ENCODE peak calls at places on chromosome 11, in five cellular contexts. J is heart left ventricle; M is astrocyte; O is CD4-positive, CD25-positive, alpha-beta regulatory T cell; A is vagina. K is an unnamed sample.

GRCh38 chr11:64745523-64746328 is 1.8 kb upstream of the RASGRP2 start:
- DNase-seq in A (no peak), J (peak), O (peak), M (peak), K (peak)

GRCh38 chr11:76744186-76745058 is 38.7 kb upstream of the TSKU start:
- DNase-seq in J (no peak), A (no peak), O (no peak), M (no peak), K (no peak)

GRCh38 chr11:36469881-36470802 is 39.9 kb downstream of the TRAF6 start:
- DNase-seq in O (no peak), A (no peak), J (no peak), M (peak), K (no peak)

GRCh38 chr11:116691779-116692178 is 81.0 kb downstream of the BUD13 start:
- DNase-seq in J (no peak), A (peak), O (peak), M (no peak), K (no peak)

GRCh38 chr11:1503708-1504104 is 17.1 kb upstream of the MOB2 start:
- DNase-seq in M (no peak), O (no peak), A (no peak), J (peak), K (no peak)

GRCh38 chr11:36131719-36132349 is 157.4 kb downstream of the COMMD9 start:
- DNase-seq in J (peak), O (peak), A (no peak), M (no peak), K (no peak)

GRCh38 chr11:121163658-121164308 is 62.7 kb downstream of the TECTA start:
- DNase-seq in M (no peak), O (no peak), J (no peak), A (no peak), K (no peak)

GRCh38 chr11:2129323-2129698 is 9.9 kb downstream of the IGF2 start:
- DNase-seq in A (no peak), J (no peak), M (no peak), O (no peak), K (no peak)

GRCh38 chr11:74138572-74138971 is 32.2 kb downstream of the C2CD3 start:
- DNase-seq in A (no peak), M (peak), O (no peak), J (peak), K (no peak)

GRCh38 chr11:61747389-61748285 is 4.8 kb upstream of the MYRF start:
- DNase-seq in J (peak), M (peak), O (peak), A (no peak), K (no peak)

GRCh38 chr11:74023291-74023690 is 14.4 kb upstream of the UCP3 start:
- DNase-seq in J (no peak), A (no peak), M (no peak), O (no peak), K (no peak)

GRCh38 chr11:16358726-16359125 is 2.4 kb upstream of the SOX6 start:
- DNase-seq in J (no peak), A (no peak), M (no peak), O (no peak), K (no peak)

GRCh38 chr11:126163074-126163700 is 48.3 kb downstream of the RPUSD4 start:
- DNase-seq in O (no peak), M (peak), A (no peak), J (no peak), K (no peak)

GRCh38 chr11:65870706-65871681 is 1.6 kb downstream of the EFEMP2 start:
- DNase-seq in M (no peak), A (no peak), J (peak), O (no peak), K (no peak)

GRCh38 chr11:33970984-33971466 is 79.1 kb upstream of the LMO2 start:
- DNase-seq in J (peak), M (peak), A (no peak), O (peak), K (no peak)

DNA sequence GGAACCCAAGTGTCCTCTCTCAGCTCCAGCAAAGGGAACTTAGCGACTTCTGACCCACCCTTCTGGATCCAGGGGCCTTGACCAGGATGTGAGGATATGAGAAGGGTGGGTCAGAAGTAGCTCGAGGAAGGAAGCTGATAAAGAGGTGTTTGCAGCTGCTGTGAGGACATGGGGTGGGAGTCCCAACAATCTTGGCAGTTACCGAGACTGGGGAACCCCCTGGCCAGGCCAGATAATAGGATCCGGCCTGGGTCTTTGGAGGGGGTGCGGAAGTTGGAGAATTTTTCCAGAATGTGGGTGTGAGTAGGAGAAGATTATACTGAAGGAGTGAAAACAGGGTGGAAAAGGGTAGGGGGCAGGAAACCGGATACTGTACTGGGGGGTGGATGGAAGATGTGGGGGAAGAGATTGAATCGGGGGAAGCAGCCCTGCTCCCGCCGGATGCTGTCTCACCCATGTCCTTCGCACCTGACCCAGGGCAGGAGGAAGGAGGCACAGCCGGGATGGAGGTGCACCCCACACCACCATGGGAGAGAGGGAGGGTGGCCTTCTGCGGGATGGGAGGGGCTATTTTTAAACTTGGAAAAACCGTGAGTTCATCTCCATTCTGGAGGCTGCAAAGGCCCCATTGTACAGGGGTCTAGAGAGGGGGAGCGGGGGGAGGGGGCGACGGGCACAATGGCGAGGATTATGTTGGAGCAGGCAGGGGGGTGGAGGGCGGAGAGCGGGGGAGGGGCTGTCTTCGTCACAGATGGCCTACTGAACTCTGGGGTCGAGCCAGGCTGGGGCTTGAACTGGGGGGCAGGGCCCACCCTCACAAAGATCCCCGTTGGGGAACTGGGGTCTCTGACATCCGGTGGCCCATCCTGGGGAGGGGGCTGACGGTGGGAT is 3.0 kb upstream of the MCAM start:
- DNase-seq in A (no peak), O (no peak), M (no peak), J (peak), K (no peak)
- H3K4me3 ChIP-seq in A (peak), O (no peak), M (no peak), J (no peak), K (peak)

GRCh38 chr11:124798991-124799383 is 1.2 kb downstream of the MSANTD2 start:
- DNase-seq in M (peak), O (peak), J (no peak), A (no peak), K (no peak)

GRCh38 chr11:124799384-124800225 is 601 bp downstream of the MSANTD2 start:
- DNase-seq in A (no peak), M (peak), J (peak), O (peak), K (peak)

GRCh38 chr11:124800226-124800929 is at the start of gene MSANTD2:
- DNase-seq in O (peak), A (peak), J (peak), M (peak), K (peak)

GRCh38 chr11:124801636-124802312 is 1.6 kb upstream of the MSANTD2 start:
- DNase-seq in A (no peak), J (no peak), M (no peak), O (no peak), K (no peak)

GRCh38 chr11:124801014-124801413 is 808 bp upstream of the MSANTD2 start:
- DNase-seq in O (no peak), J (no peak), A (no peak), M (peak), K (no peak)
- H3K4me3 ChIP-seq in O (peak), J (peak), A (peak), M (peak), K (peak)

GRCh38 chr11:44306469-44307244 is 3.3 kb downstream of the ALX4 start:
- DNase-seq in O (no peak), M (no peak), A (no peak), J (no peak), K (no peak)
- H3K4me3 ChIP-seq in O (no peak), M (no peak), A (peak), J (no peak), K (peak)

DNA sequence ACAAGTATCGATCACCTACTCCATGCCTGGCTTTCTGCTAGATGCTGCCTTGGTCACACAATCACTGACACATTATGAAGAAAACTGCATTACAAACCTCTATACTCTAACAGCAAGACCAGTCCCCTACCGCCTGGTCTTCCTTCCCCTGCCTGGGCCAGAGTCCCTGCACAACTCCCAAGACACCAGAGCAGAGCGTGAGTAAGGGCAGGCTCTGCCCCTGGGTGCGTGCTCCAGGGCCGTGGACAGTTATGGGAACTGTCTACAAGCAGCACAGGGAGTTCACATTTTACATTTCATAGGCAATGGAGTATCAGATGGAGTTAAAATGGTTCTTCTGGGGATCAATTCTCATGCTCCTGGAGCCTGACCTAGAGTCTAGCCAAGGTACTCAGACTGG is 6.5 kb downstream of the FZD4 start:
- DNase-seq in O (no peak), J (peak), A (no peak), M (no peak), K (no peak)
- H3K4me3 ChIP-seq in O (no peak), J (no peak), A (peak), M (no peak), K (peak)